ENCODE peak calls at places on chromosomes 5 and 9, in eight cellular contexts. K, B, Z, O, T, A, P and S are unnamed samples.

GRCh38 chr5:59178071-59178470 is 595.2 kb downstream of the RAB3C start:
- DNase-seq in K (no peak), A (no peak), O (no peak), Z (no peak), P (no peak), B (no peak), T (no peak), S (no peak)

GRCh38 chr9:128940946-128941755 is 6.3 kb downstream of the DOLK start:
- DNase-seq in Z (no peak), T (no peak), K (no peak), O (no peak), P (no peak), A (no peak), B (no peak), S (no peak)

GRCh38 chr9:25648116-25648515 is 30.1 kb downstream of the TUSC1 start:
- DNase-seq in T (no peak), A (no peak), P (no peak), B (no peak), Z (no peak), K (no peak), O (no peak), S (no peak)

GRCh38 chr5:1139806-1140187 is 27.9 kb upstream of the SLC12A7 start:
- DNase-seq in B (no peak), K (no peak), O (no peak), A (no peak), P (no peak), T (no peak), Z (no peak), S (peak)

GRCh38 chr9:13088734-13089427 is 190.6 kb downstream of the MPDZ start:
- DNase-seq in K (no peak), P (no peak), Z (peak), A (no peak), T (no peak), O (peak), B (no peak), S (no peak)

GRCh38 chr5:5140051-5141010 is at the start of gene ADAMTS16:
- DNase-seq in A (no peak), P (no peak), T (no peak), Z (no peak), K (no peak), B (no peak), O (peak), S (no peak)

GRCh38 chr5:621341-621761 is 9.2 kb downstream of the CEP72 start:
- DNase-seq in O (no peak), B (no peak), T (no peak), P (no peak), Z (no peak), A (peak), K (no peak), S (no peak)

GRCh38 chr9:93860694-93861658 is 94.2 kb downstream of the BARX1 start:
- DNase-seq in P (no peak), B (no peak), A (no peak), O (peak), T (no peak), Z (no peak), K (no peak), S (no peak)

GRCh38 chr9:93576296-93577044 is at the start of gene PHF2:
- DNase-seq in T (no peak), Z (peak), B (peak), O (no peak), P (no peak), K (peak), A (no peak), S (no peak)

GRCh38 chr5:179801304-179802206 is 5.1 kb downstream of the MGAT4B start:
- DNase-seq in T (peak), K (peak), A (no peak), Z (peak), B (peak), P (no peak), O (peak), S (no peak)

GRCh38 chr5:119435436-119436132 is 16.7 kb upstream of the HSD17B4 start:
- DNase-seq in B (peak), P (no peak), K (peak), O (peak), Z (peak), T (peak), A (peak), S (no peak)

GRCh38 chr5:77924081-77924480 is 147.9 kb upstream of the TBCA start:
- DNase-seq in A (no peak), O (no peak), B (no peak), T (no peak), K (no peak), P (peak), Z (no peak), S (peak)

GRCh38 chr5:173753307-173754168 is 134.6 kb upstream of the CPEB4 start:
- DNase-seq in T (no peak), Z (no peak), O (peak), K (no peak), A (no peak), B (no peak), P (no peak), S (no peak)

GRCh38 chr9:101246691-101247090 is 138.1 kb downstream of the BAAT start:
- DNase-seq in T (no peak), O (no peak), P (no peak), B (no peak), K (no peak), Z (no peak), A (no peak), S (no peak)

GRCh38 chr5:157038568-157039187 is 20.2 kb downstream of the HAVCR1 start:
- DNase-seq in T (no peak), P (no peak), Z (no peak), A (no peak), K (no peak), O (no peak), B (no peak), S (no peak)

GRCh38 chr5:126023894-126024575 is 399.2 kb upstream of the GRAMD2B start:
- DNase-seq in Z (no peak), T (no peak), K (no peak), O (no peak), A (no peak), B (no peak), P (no peak), S (no peak)

GRCh38 chr5:74462356-74462755 is 178.2 kb downstream of the ENC1 start:
- DNase-seq in P (no peak), A (no peak), T (no peak), O (no peak), K (no peak), Z (no peak), B (no peak), S (no peak)

GRCh38 chr5:14881826-14882225 is 10.2 kb upstream of the ANKH start:
- DNase-seq in T (no peak), O (no peak), K (no peak), Z (no peak), A (no peak), P (no peak), B (no peak), S (no peak)

GRCh38 chr9:113578279-113578865 is 114.8 kb downstream of the RGS3 start:
- DNase-seq in A (no peak), B (no peak), Z (no peak), K (no peak), P (peak), T (no peak), O (no peak), S (no peak)

GRCh38 chr5:100026601-100027000 is 508.6 kb upstream of the FAM174A start:
- DNase-seq in A (no peak), O (no peak), T (no peak), K (no peak), B (no peak), Z (no peak), P (no peak), S (no peak)

GRCh38 chr9:124242331-124243194 is 15.2 kb upstream of the NEK6 start:
- DNase-seq in A (no peak), O (peak), B (no peak), T (no peak), Z (no peak), P (no peak), K (no peak), S (no peak)

GRCh38 chr9:105842023-105842644 is 147.8 kb downstream of the TMEM38B start:
- DNase-seq in Z (peak), P (no peak), O (no peak), K (peak), B (peak), A (no peak), T (no peak), S (no peak)

GRCh38 chr5:125961150-125961549 is 462.1 kb upstream of the GRAMD2B start:
- DNase-seq in B (no peak), T (no peak), Z (no peak), A (no peak), K (no peak), O (no peak), P (no peak), S (no peak)

GRCh38 chr5:111392181-111392580 is 120.2 kb downstream of the STARD4 start:
- DNase-seq in Z (no peak), B (no peak), A (no peak), T (no peak), P (no peak), O (no peak), K (no peak), S (no peak)

GRCh38 chr5:168596927-168597326 is 17.8 kb upstream of the PANK3 start:
- DNase-seq in A (no peak), K (no peak), Z (no peak), P (no peak), T (no peak), O (peak), B (no peak), S (no peak)

GRCh38 chr9:130138791-130139190 is 33.4 kb upstream of the NCS1 start:
- DNase-seq in A (no peak), P (no peak), Z (no peak), O (no peak), B (peak), T (no peak), K (no peak), S (peak)

GRCh38 chr5:24909210-24909609 is 264.4 kb upstream of the CDH10 start:
- DNase-seq in P (no peak), B (no peak), Z (no peak), A (no peak), T (no peak), K (no peak), O (no peak), S (no peak)

GRCh38 chr9:2087500-2088313 is 72.6 kb downstream of the SMARCA2 start:
- DNase-seq in T (no peak), O (no peak), A (no peak), K (no peak), B (no peak), Z (peak), P (no peak), S (peak)